ENCODE peak calls at places on chromosomes 12 and 14, in eight cellular contexts. F is HCT116, N is ovary, M is body of pancreas, L is thyroid gland, S is H1, Y is heart left ventricle, W is stomach. E is an unnamed sample. For H3K27me3, the result is how much of the 10 kb centered on the place peaks cover.

GRCh38 chr12:64072946-64073345 is 149.2 kb downstream of the KICS2 start:
- DNase-seq in F (no peak), N (no peak), M (no peak), L (no peak), S (no peak), Y (no peak), W (no peak), E (no peak)

GRCh38 chr14:22565391-22565945 is 23.6 kb downstream of the DAD1 start:
- DNase-seq in F (no peak), N (no peak), M (no peak), L (no peak), S (no peak), Y (no peak), W (no peak), E (peak)

GRCh38 chr12:94193168-94193567 is 44.8 kb downstream of the PLXNC1 start:
- DNase-seq in F (no peak), N (no peak), M (no peak), L (no peak), S (no peak), Y (no peak), W (no peak), E (no peak)

GRCh38 chr12:121796855-121797751 is 3.6 kb upstream of the RHOF start:
- DNase-seq in F (peak), N (peak), M (peak), L (peak), S (peak), Y (peak), W (peak), E (peak)

GRCh38 chr14:76348898-76349297 is 27.0 kb upstream of the ESRRB start:
- DNase-seq in F (peak), N (no peak), M (no peak), L (peak), S (no peak), Y (no peak), W (no peak), E (no peak)

GRCh38 chr12:10331642-10332239 is 24.1 kb downstream of the KLRD1 start:
- DNase-seq in F (peak), N (no peak), M (no peak), L (no peak), S (no peak), Y (no peak), W (no peak), E (no peak)

GRCh38 chr12:42124764-42125371 is 19.8 kb downstream of the GXYLT1 start:
- DNase-seq in F (no peak), N (no peak), M (no peak), L (no peak), S (no peak), Y (no peak), W (no peak), E (no peak)

GRCh38 chr12:112992541-112993398 is 14.5 kb downstream of the OAS2 start:
- DNase-seq in F (peak), N (no peak), M (peak), L (peak), S (peak), Y (no peak), W (peak), E (peak)

GRCh38 chr12:27185234-27186045 is 58.6 kb upstream of the STK38L start:
- DNase-seq in F (no peak), N (no peak), M (no peak), L (no peak), S (no peak), Y (no peak), W (no peak), E (no peak)

GRCh38 chr12:20963762-20964161 is 153.3 kb downstream of the SLCO1B3 start:
- DNase-seq in F (no peak), N (no peak), M (no peak), L (no peak), S (no peak), Y (no peak), W (no peak), E (no peak)

GRCh38 chr14:100677152-100677924 is 49.4 kb upstream of the DLK1 start:
- DNase-seq in F (no peak), N (peak), M (no peak), L (no peak), S (no peak), Y (no peak), W (no peak), E (no peak)

GRCh38 chr12:4849024-4849594 is 60.6 kb upstream of the KCNA1 start:
- DNase-seq in F (no peak), N (no peak), M (peak), L (peak), S (no peak), Y (no peak), W (no peak), E (no peak)

GRCh38 chr14:55099741-55100140 is 29.3 kb upstream of the LGALS3 start:
- DNase-seq in F (no peak), N (no peak), M (no peak), L (no peak), S (no peak), Y (no peak), W (no peak), E (no peak)

GRCh38 chr14:49966971-49967630 is 74.2 kb downstream of the ARF6 start:
- DNase-seq in F (no peak), N (no peak), M (no peak), L (no peak), S (no peak), Y (no peak), W (no peak), E (no peak)

GRCh38 chr12:115336506-115336905 is 652.5 kb upstream of the TBX3 start:
- DNase-seq in F (no peak), N (no peak), M (no peak), L (no peak), S (no peak), Y (no peak), W (no peak), E (no peak)

GRCh38 chr14:61730756-61731373 is 31.4 kb upstream of the SNAPC1 start:
- DNase-seq in F (no peak), N (no peak), M (no peak), L (no peak), S (no peak), Y (no peak), W (no peak), E (no peak)

GRCh38 chr14:29749327-29749726 is 178.3 kb downstream of the PRKD1 start:
- DNase-seq in F (no peak), N (no peak), M (no peak), L (no peak), S (no peak), Y (no peak), W (no peak), E (no peak)

GRCh38 chr14:97970222-97970621 is 1173.0 kb downstream of the VRK1 start:
- DNase-seq in F (no peak), N (no peak), M (no peak), L (no peak), S (no peak), Y (no peak), W (no peak), E (no peak)

GRCh38 chr12:108597559-108598471 is at the start of gene TMEM119:
- DNase-seq in F (no peak), N (no peak), M (no peak), L (no peak), S (no peak), Y (peak), W (no peak), E (no peak)

GRCh38 chr14:35390577-35391387 is 13.8 kb downstream of the NFKBIA start:
- DNase-seq in F (no peak), N (no peak), M (no peak), L (no peak), S (no peak), Y (no peak), W (no peak), E (no peak)

GRCh38 chr12:124306686-124307555 is 12.0 kb downstream of the RFLNA start:
- DNase-seq in F (no peak), N (no peak), M (no peak), L (no peak), S (no peak), Y (peak), W (no peak), E (no peak)

GRCh38 chr12:31001581-31002360 is 71.9 kb upstream of the DDX11 start:
- DNase-seq in F (no peak), N (no peak), M (no peak), L (no peak), S (no peak), Y (peak), W (no peak), E (no peak)

GRCh38 chr12:107368586-107368985 is 275.2 kb upstream of the CRY1 start:
- DNase-seq in F (no peak), N (no peak), M (no peak), L (no peak), S (no peak), Y (no peak), W (no peak), E (no peak)

GRCh38 chr14:50447491-50447890 is 50.8 kb upstream of the CDKL1 start:
- DNase-seq in F (peak), N (no peak), M (no peak), L (no peak), S (no peak), Y (no peak), W (no peak), E (no peak)

DNA sequence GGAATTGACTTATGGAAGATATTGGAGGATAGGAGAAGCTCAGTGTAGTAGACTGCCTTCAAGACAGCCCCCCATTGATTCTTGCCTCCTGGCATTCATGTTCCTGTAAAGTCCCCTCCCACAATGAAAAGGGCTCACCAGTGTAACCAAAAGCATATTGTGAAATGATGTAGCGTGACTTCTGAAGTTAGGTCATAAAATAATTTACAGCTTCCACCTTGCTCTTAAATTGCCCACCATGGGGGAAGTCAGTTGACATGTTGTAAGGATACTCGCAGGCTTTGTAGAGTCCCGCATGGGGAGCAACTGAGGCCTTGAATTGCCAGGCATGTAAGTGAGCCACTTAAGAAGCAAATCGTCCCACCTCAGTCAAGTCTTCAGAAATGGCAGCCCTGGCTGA is 25.1 kb downstream of the GTSF1 start:
- DNase-seq in F (no peak), N (no peak), M (no peak), L (no peak), S (no peak), Y (no peak), W (no peak), E (no peak)
- H3K27me3 ChIP-seq in F (under half), N (under half), M (under half), L (under half), S (half or more), Y (under half), W (under half), E (under half)

DNA sequence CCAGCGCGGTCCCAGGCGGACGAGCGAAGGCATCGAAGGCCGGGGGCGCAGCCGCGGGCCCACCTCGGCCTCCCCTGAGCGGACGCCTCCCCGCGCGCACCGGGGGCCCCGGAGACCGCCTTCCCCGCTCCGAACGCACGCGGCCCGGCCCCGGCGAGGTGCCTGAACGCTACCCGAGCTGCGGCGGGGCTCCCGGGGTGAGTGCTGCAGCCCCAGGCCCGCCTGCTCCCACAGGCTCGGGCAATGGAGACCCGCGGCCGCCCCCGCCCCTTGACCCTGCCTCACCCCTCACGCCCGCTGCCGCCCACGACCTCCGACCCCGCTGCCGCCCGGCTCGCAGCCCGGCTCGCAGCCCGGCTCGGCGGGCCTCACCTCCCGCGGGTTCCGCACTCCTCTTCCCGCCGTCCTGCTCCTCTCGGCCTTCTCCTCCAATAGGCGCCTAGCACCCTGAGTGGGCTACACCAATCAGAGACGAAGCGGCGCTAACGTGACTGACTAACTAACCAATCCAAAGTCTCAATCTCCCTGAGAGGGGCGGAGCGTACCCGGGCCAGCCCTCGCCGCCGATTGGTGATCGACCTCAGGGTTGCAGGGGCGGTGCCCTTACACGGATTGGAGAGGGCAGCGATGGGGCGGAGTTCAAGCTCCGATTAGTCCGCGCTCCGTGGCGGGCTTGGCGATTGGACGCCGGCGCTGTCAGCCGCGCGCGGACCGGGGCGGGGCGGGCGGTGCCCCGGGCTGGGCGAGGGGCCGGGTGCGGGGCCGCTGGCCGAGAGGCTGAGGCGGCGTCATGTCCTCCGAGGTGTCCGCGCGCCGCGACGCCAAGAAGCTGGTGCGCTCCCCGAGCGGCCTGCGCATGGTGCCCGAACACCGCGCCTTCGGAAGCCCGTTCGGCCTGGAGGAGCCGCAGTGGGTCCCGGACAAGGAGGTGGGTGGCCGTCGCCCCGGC is at the start of the genes XRCC3 and ZFYVE21:
- DNase-seq in F (peak), N (peak), M (peak), L (peak), S (peak), Y (peak), W (peak), E (peak)
- TF ChIP-seq POLR2A in F (no peak), N (peak), M (peak), L (peak), S (no peak), Y (peak), W (no peak), E (peak)

GRCh38 chr14:59146484-59146883 is 42.0 kb upstream of the DAAM1 start:
- DNase-seq in F (no peak), N (no peak), M (no peak), L (no peak), S (no peak), Y (no peak), W (no peak), E (no peak)
- H3K27me3 ChIP-seq in F (under half), N (under half), M (under half), L (under half), S (under half), Y (under half), W (under half), E (under half)

GRCh38 chr12:79260923-79261322 is 396.3 kb downstream of the SYT1 start:
- DNase-seq in F (no peak), N (no peak), M (no peak), L (no peak), S (no peak), Y (no peak), W (no peak), E (no peak)
- TF ChIP-seq POLR2A in F (no peak), N (no peak), M (no peak), L (no peak), S (no peak), Y (no peak), W (no peak), E (no peak)

DNA sequence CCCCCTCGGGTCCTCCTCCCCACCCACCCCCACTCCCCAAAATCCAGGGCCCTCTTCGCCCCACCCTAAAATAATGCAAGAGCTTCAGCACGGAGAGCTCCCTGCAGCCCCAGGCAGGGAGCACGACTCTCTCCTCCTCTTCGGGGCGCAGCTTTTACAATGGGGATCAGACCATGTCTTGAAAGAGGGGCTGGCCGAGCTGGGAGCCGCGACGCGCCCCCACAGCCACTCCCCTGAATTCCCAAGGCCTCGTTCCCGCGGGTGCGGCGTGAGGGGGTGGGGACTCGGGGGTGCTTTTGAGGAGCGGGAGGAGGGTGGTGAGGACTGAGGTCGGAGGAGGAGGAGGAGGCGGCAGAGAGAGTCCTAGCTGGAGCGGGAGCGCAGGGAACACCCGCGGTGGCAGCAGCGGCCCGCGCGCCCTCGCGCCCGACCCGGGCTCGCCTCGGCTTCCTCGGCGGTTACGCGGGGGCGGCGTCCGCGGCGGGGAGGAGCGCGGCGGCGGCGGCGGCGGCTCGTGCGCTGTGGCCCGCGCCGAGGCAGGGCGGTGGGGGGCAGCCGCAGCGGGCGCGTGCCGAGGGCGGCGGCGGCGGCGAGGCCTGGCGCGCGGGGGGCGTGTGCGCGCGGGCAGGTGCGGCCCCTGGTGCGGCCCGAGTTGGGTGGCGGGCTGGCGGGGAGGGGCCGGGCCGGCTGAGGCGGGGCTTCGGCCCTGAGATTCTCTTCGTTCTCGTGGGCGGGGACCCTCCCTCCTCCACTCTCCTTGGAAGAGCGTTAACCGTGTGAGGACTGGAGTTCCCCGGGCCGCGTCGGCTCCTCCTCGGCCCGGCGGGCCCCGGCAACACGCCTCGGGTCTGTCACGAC is at the start of gene ANKS1B:
- DNase-seq in F (no peak), N (peak), M (peak), L (peak), S (peak), Y (peak), W (peak), E (no peak)
- H3K27me3 ChIP-seq in F (half or more), N (under half), M (under half), L (under half), S (under half), Y (under half), W (under half), E (under half)